ENCODE peak calls at places on chromosome 20, in four cellular contexts. One of them, this sample, is unnamed.

GRCh38 chr20:1769491-1769890 is 111.9 kb upstream of the SIRPG start:
- DNase-seq in HepG2: no peak
- DNase-seq in GM12878: no peak
- DNase-seq in K562: no peak
- DNase-seq in this sample: no peak

GRCh38 chr20:34954905-34955231 is 738 bp downstream of the GSS start:
- DNase-seq in HepG2: peak
- DNase-seq in GM12878: no peak
- DNase-seq in K562: peak
- DNase-seq in this sample: peak

GRCh38 chr20:41616228-41616627 is 1.9 kb downstream of the CHD6 start:
- DNase-seq in HepG2: peak
- DNase-seq in GM12878: no peak
- DNase-seq in K562: no peak
- DNase-seq in this sample: no peak

GRCh38 chr20:10653593-10654288 is 20.1 kb downstream of the JAG1 start:
- DNase-seq in HepG2: no peak
- DNase-seq in GM12878: peak
- DNase-seq in K562: no peak
- DNase-seq in this sample: no peak

GRCh38 chr20:9214676-9215075 is 145.8 kb downstream of the PLCB4 start:
- DNase-seq in HepG2: no peak
- DNase-seq in GM12878: no peak
- DNase-seq in K562: no peak
- DNase-seq in this sample: no peak

GRCh38 chr20:35662541-35662940 is 2.2 kb downstream of the CPNE1 start:
- DNase-seq in HepG2: no peak
- DNase-seq in GM12878: no peak
- DNase-seq in K562: no peak
- DNase-seq in this sample: no peak

GRCh38 chr20:1663917-1664316 is 6.3 kb upstream of the SIRPG start:
- DNase-seq in HepG2: no peak
- DNase-seq in GM12878: no peak
- DNase-seq in K562: no peak
- DNase-seq in this sample: no peak

GRCh38 chr20:56788671-56789610 is 159.8 kb downstream of the TFAP2C start:
- DNase-seq in HepG2: no peak
- DNase-seq in GM12878: no peak
- DNase-seq in K562: no peak
- DNase-seq in this sample: peak

GRCh38 chr20:7161690-7162089 is 394.2 kb downstream of the BMP2 start:
- DNase-seq in HepG2: peak
- DNase-seq in GM12878: no peak
- DNase-seq in K562: no peak
- DNase-seq in this sample: peak

GRCh38 chr20:40438161-40438835 is 250.7 kb downstream of the MAFB start:
- DNase-seq in HepG2: no peak
- DNase-seq in GM12878: no peak
- DNase-seq in K562: no peak
- DNase-seq in this sample: no peak

GRCh38 chr20:3808544-3808943 is 11.8 kb upstream of the AP5S1 start:
- DNase-seq in HepG2: no peak
- DNase-seq in GM12878: no peak
- DNase-seq in K562: no peak
- DNase-seq in this sample: no peak

GRCh38 chr20:40314278-40314677 is 374.8 kb downstream of the MAFB start:
- DNase-seq in HepG2: no peak
- DNase-seq in GM12878: no peak
- DNase-seq in K562: no peak
- DNase-seq in this sample: no peak

GRCh38 chr20:57743450-57744095 is 33.8 kb upstream of the PMEPA1 start:
- DNase-seq in HepG2: no peak
- DNase-seq in GM12878: no peak
- DNase-seq in K562: no peak
- DNase-seq in this sample: no peak

GRCh38 chr20:47561175-47561574 is 59.5 kb downstream of the NCOA3 start:
- DNase-seq in HepG2: no peak
- DNase-seq in GM12878: no peak
- DNase-seq in K562: no peak
- DNase-seq in this sample: no peak

GRCh38 chr20:19993937-19994667 is 23.1 kb upstream of the NAA20 start:
- DNase-seq in HepG2: no peak
- DNase-seq in GM12878: no peak
- DNase-seq in K562: no peak
- DNase-seq in this sample: no peak

GRCh38 chr20:61966492-61967244 is 99.0 kb downstream of the TAF4 start:
- DNase-seq in HepG2: peak
- DNase-seq in GM12878: no peak
- DNase-seq in K562: no peak
- DNase-seq in this sample: no peak

GRCh38 chr20:56202493-56203077 is 45.9 kb upstream of the MC3R start:
- DNase-seq in HepG2: peak
- DNase-seq in GM12878: no peak
- DNase-seq in K562: no peak
- DNase-seq in this sample: no peak

GRCh38 chr20:8095648-8096572 is 36.2 kb upstream of the PLCB1 start:
- DNase-seq in HepG2: no peak
- DNase-seq in GM12878: no peak
- DNase-seq in K562: no peak
- DNase-seq in this sample: no peak

GRCh38 chr20:19265646-19266374 is 53.4 kb downstream of the SLC24A3 start:
- DNase-seq in HepG2: peak
- DNase-seq in GM12878: no peak
- DNase-seq in K562: peak
- DNase-seq in this sample: peak

GRCh38 chr20:62642666-62643520 is 590 bp downstream of the SLCO4A1 start:
- DNase-seq in HepG2: no peak
- DNase-seq in GM12878: no peak
- DNase-seq in K562: peak
- DNase-seq in this sample: peak

GRCh38 chr20:53977391-53977790 is 93.0 kb downstream of the BCAS1 start:
- DNase-seq in HepG2: no peak
- DNase-seq in GM12878: no peak
- DNase-seq in K562: no peak
- DNase-seq in this sample: no peak

GRCh38 chr20:39986231-39986904 is 702.7 kb downstream of the MAFB start:
- DNase-seq in HepG2: no peak
- DNase-seq in GM12878: no peak
- DNase-seq in K562: no peak
- DNase-seq in this sample: peak

GRCh38 chr20:16860914-16861313 is 112.8 kb downstream of the OTOR start:
- DNase-seq in HepG2: no peak
- DNase-seq in GM12878: no peak
- DNase-seq in K562: no peak
- DNase-seq in this sample: no peak

GRCh38 chr20:54794874-54795273 is 319.5 kb downstream of the DOK5 start:
- DNase-seq in HepG2: no peak
- DNase-seq in GM12878: no peak
- DNase-seq in K562: no peak
- DNase-seq in this sample: no peak

GRCh38 chr20:19802492-19803158 is 44.6 kb downstream of the RIN2 start:
- DNase-seq in HepG2: peak
- DNase-seq in GM12878: no peak
- DNase-seq in K562: no peak
- DNase-seq in this sample: peak

GRCh38 chr20:23697947-23698346 is 9.1 kb upstream of the CST4 start:
- DNase-seq in HepG2: no peak
- DNase-seq in GM12878: no peak
- DNase-seq in K562: no peak
- DNase-seq in this sample: no peak

GRCh38 chr20:6504826-6505225 is 262.7 kb upstream of the BMP2 start:
- DNase-seq in HepG2: no peak
- DNase-seq in GM12878: no peak
- DNase-seq in K562: no peak
- DNase-seq in this sample: no peak

GRCh38 chr20:33262658-33263065 is 20.4 kb upstream of the BPIFB1 start:
- DNase-seq in HepG2: peak
- DNase-seq in GM12878: no peak
- DNase-seq in K562: peak
- DNase-seq in this sample: peak

GRCh38 chr20:60512436-60512835 is 554.2 kb downstream of the CDH26 start:
- DNase-seq in HepG2: peak
- DNase-seq in GM12878: no peak
- DNase-seq in K562: no peak
- DNase-seq in this sample: no peak
- H2AFZ ChIP-seq in HepG2: no peak
- H2AFZ ChIP-seq in GM12878: no peak
- H2AFZ ChIP-seq in K562: no peak
- H2AFZ ChIP-seq in this sample: no peak

DNA sequence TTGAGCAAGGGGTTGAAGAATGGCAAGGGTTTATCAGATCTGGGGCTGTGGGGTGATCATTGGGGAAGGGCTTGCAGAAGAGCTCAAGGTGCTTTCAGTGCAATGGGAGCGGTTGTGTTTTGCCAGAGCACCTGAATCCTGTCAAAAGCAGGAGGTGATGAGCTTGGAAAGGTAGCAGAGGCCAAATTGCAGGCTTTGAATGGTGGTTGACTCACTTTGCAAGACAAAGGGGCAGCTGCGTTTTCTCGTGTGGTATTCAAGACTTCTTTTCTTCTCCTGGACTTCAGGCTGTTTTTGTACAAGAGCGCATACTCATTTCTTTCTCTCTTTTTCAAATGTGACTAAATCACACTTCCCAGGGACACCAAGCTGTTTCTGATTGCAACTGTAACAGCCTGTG is 32.3 kb downstream of the GHRH start:
- DNase-seq in HepG2: no peak
- DNase-seq in GM12878: no peak
- DNase-seq in K562: no peak
- DNase-seq in this sample: peak
- H3K27ac ChIP-seq in HepG2: no peak
- H3K27ac ChIP-seq in GM12878: no peak
- H3K27ac ChIP-seq in K562: no peak
- H3K27ac ChIP-seq in this sample: peak

GRCh38 chr20:50731930-50732690 is 730 bp downstream of the PARD6B start:
- DNase-seq in HepG2: peak
- DNase-seq in GM12878: no peak
- DNase-seq in K562: no peak
- DNase-seq in this sample: peak
- TF ChIP-seq JUNB in HepG2: no peak
- TF ChIP-seq JUNB in GM12878: no peak
- TF ChIP-seq JUNB in K562: no peak
- TF ChIP-seq JUNB in this sample: no peak

GRCh38 chr20:46215913-46216707 is 92.2 kb downstream of the CDH22 start:
- DNase-seq in HepG2: peak
- DNase-seq in GM12878: no peak
- DNase-seq in K562: peak
- DNase-seq in this sample: peak
- H2AFZ ChIP-seq in HepG2: no peak
- H2AFZ ChIP-seq in GM12878: no peak
- H2AFZ ChIP-seq in K562: no peak
- H2AFZ ChIP-seq in this sample: peak

GRCh38 chr20:5074050-5074674 is 45.6 kb downstream of the PCNA start:
- DNase-seq in HepG2: no peak
- DNase-seq in GM12878: peak
- DNase-seq in K562: no peak
- DNase-seq in this sample: no peak

GRCh38 chr20:5081196-5081595 is 38.6 kb downstream of the PCNA start:
- DNase-seq in HepG2: no peak
- DNase-seq in GM12878: no peak
- DNase-seq in K562: no peak
- DNase-seq in this sample: peak

GRCh38 chr20:5077761-5078387 is 41.9 kb downstream of the PCNA start:
- DNase-seq in HepG2: no peak
- DNase-seq in GM12878: no peak
- DNase-seq in K562: no peak
- DNase-seq in this sample: no peak

GRCh38 chr20:5080384-5080877 is 39.3 kb downstream of the PCNA start:
- DNase-seq in HepG2: no peak
- DNase-seq in GM12878: peak
- DNase-seq in K562: no peak
- DNase-seq in this sample: no peak

DNA sequence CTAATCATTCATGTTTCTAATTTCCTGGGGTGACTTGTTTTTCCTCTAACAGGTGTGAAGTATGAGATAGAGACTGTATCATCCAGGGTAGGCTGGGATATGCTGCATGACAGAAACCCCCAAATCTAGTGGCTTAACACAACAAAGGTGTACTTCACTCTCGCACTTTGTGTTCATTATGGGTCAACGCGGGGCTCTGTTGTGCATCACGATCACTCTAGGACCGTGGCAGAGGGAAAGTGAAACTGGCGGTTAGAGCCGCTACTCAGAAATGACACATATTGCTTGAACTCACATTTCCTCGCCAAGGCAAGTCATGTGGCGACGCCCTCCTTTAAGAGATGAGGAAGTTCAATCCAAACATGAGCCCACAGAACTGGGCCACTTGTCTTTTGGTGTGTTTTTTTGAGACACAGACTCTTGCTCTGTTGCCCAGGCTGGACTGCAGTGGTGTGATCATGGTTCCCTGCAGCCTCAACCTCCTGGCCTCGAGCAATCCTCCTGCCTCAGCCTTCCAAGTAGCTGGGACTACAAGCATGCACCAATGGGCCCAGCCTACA is 41.3 kb downstream of the PCNA start:
- DNase-seq in HepG2: peak
- DNase-seq in GM12878: peak
- DNase-seq in K562: peak
- DNase-seq in this sample: no peak
- H3K27ac ChIP-seq in HepG2: peak
- H3K27ac ChIP-seq in GM12878: peak
- H3K27ac ChIP-seq in K562: peak
- H3K27ac ChIP-seq in this sample: no peak

GRCh38 chr20:31849306-31849930 is 4.0 kb upstream of the FOXS1 start:
- DNase-seq in HepG2: no peak
- DNase-seq in GM12878: no peak
- DNase-seq in K562: no peak
- DNase-seq in this sample: peak
- TF ChIP-seq JUNB in HepG2: no peak
- TF ChIP-seq JUNB in GM12878: no peak
- TF ChIP-seq JUNB in K562: no peak
- TF ChIP-seq JUNB in this sample: no peak

DNA sequence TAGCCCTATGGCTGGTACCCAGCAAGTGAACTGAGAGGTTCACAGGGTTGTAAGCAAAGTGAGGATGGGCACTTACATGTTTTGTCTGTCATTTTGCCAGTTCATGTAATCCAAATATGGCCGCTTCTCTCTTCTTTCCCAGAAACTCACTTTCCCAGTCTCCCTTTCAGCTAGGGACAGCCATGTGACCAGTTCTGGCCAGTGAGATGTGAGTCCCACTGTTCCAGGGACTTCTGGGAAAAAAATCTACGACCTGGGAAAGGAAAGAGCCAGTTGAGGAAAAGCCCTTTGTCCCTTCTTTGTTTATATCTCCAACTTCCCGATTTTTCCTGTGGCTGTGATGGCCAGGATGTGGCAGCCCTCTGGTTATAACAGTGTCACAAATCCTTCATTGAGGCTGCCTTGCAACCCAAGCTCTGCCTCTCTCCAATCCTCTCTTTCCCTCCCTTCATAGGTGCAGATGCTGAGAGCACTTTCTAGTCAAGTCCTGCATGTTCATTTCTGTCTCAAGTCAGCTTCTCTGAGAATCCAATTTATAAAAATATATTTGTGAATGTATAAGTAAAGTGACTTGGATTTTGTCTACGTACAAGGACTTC is 148.6 kb upstream of the ZFP64 start:
- DNase-seq in HepG2: peak
- DNase-seq in GM12878: no peak
- DNase-seq in K562: peak
- DNase-seq in this sample: peak
- H2AFZ ChIP-seq in HepG2: peak
- H2AFZ ChIP-seq in GM12878: no peak
- H2AFZ ChIP-seq in K562: peak
- H2AFZ ChIP-seq in this sample: peak